ENCODE peak calls at places on chromosome 20, in eight cellular contexts. M is stimulated activated CD4-positive, alpha-beta T cell treated with anti-CD3 and anti-CD28 coated beads, TNF-alpha, amount 100 ng/mL, for 1 hour; S is activated CD8-positive, alpha-beta memory T cell treated with anti-CD3 and anti-CD28 coated beads, Interleukin-2, amount 50 U/mL, for 4 hours; I is activated B cell treated with CpG ODN at 0.5 μM for 24 hours; B is psoas muscle; O is epithelial cell of esophagus; T is substantia nigra; G is fibroblast of the conjunctiva. U is an unnamed sample.

GRCh38 chr20:25586877-25587276 is 1.5 kb upstream of the NINL start:
- DNase-seq in M (no peak), B (no peak), I (no peak), S (no peak), T (no peak), G (no peak), O (peak; percentile 9), U (no peak)

GRCh38 chr20:8515810-8516435 is 383.9 kb downstream of the PLCB1 start:
- DNase-seq in G (no peak), M (no peak), O (no peak), B (no peak), I (no peak), S (no peak), T (no peak), U (no peak)

GRCh38 chr20:33635341-33635740 is 26.8 kb upstream of the C20orf144 start:
- DNase-seq in S (no peak), M (no peak), G (no peak), T (no peak), O (no peak), B (no peak), I (no peak), U (no peak)

GRCh38 chr20:37598101-37598530 is 70.4 kb upstream of the BLCAP start:
- DNase-seq in I (no peak), O (no peak), S (no peak), G (no peak), M (no peak), B (no peak), T (no peak), U (no peak)

GRCh38 chr20:59931511-59932312 is 1.7 kb downstream of the SYCP2 start:
- DNase-seq in I (no peak), O (no peak), G (no peak), T (no peak), B (no peak), M (no peak), S (no peak), U (no peak)

GRCh38 chr20:33840759-33841438 is 29.8 kb downstream of the CHMP4B start:
- DNase-seq in T (no peak), O (no peak), B (no peak), I (no peak), M (no peak), G (no peak), S (no peak), U (no peak)

GRCh38 chr20:18404172-18404571 is 62.7 kb downstream of the DZANK1 start:
- DNase-seq in G (no peak), O (peak; percentile 24), S (no peak), T (no peak), M (no peak), I (no peak), B (no peak), U (no peak)

GRCh38 chr20:38426006-38426405 is 9.1 kb downstream of the SNHG17 start:
- DNase-seq in B (no peak), G (peak; percentile 57), M (no peak), T (no peak), O (peak; percentile 80), I (no peak), S (no peak), U (no peak)

GRCh38 chr20:11373391-11373790 is 544.3 kb upstream of the BTBD3 start:
- DNase-seq in T (peak; percentile 33), B (peak; percentile 68), O (no peak), S (no peak), G (no peak), M (no peak), I (no peak), U (no peak)

GRCh38 chr20:47397652-47398301 is 41.3 kb upstream of the ZMYND8 start:
- DNase-seq in T (no peak), S (no peak), O (no peak), G (no peak), B (no peak), I (no peak), M (no peak), U (no peak)

GRCh38 chr20:18359854-18360253 is 71.5 kb downstream of the ZNF133 start:
- DNase-seq in S (no peak), B (no peak), O (no peak), G (no peak), T (no peak), M (no peak), I (no peak), U (no peak)

GRCh38 chr20:32893878-32894483 is 35.3 kb downstream of the EFCAB8 start:
- DNase-seq in O (peak; percentile 17), I (no peak), G (no peak), B (no peak), T (no peak), M (no peak), S (no peak), U (no peak)

GRCh38 chr20:48017504-48017903 is 232.2 kb upstream of the SULF2 start:
- DNase-seq in G (no peak), I (no peak), S (no peak), O (no peak), B (no peak), M (no peak), T (no peak), U (no peak)

GRCh38 chr20:62805365-62805710 is 703 bp downstream of the OGFR start:
- DNase-seq in O (no peak), T (no peak), M (no peak), G (no peak), I (no peak), B (no peak), S (no peak), U (no peak)

GRCh38 chr20:31835977-31836852 is 9.2 kb downstream of the FOXS1 start:
- DNase-seq in O (peak; percentile 71), I (peak; percentile 29), M (no peak), G (peak; percentile 67), B (peak; percentile 94), T (peak; percentile 31), S (no peak), U (peak; percentile 73)

GRCh38 chr20:23286346-23286745 is 64.2 kb upstream of the NXT1 start:
- DNase-seq in B (no peak), M (no peak), S (no peak), T (no peak), O (no peak), I (no peak), G (no peak), U (no peak)

GRCh38 chr20:32509639-32510066 is 75.5 kb downstream of the NOL4L start:
- DNase-seq in B (no peak), I (no peak), G (no peak), T (no peak), S (no peak), O (no peak), M (peak; percentile 44), U (no peak)

GRCh38 chr20:63854069-63854765 is 7.1 kb upstream of the ABHD16B start:
- DNase-seq in G (no peak), M (no peak), B (no peak), I (no peak), T (no peak), O (no peak), S (no peak), U (no peak)

GRCh38 chr20:63011798-63012197 is 5.0 kb upstream of the BHLHE23 start:
- DNase-seq in G (no peak), O (no peak), S (no peak), B (no peak), M (no peak), I (no peak), T (no peak), U (no peak)

GRCh38 chr20:23049201-23049932 is at the start of gene THBD:
- DNase-seq in B (peak; percentile 93), S (no peak), M (no peak), T (no peak), O (peak; percentile 91), I (no peak), G (no peak), U (peak; percentile 88)

GRCh38 chr20:41717464-41717863 is 99.3 kb upstream of the CHD6 start:
- DNase-seq in I (no peak), G (peak; percentile 2), B (no peak), O (no peak), T (no peak), M (no peak), S (no peak), U (no peak)

GRCh38 chr20:50646483-50646996 is 44.8 kb downstream of the RIPOR3 start:
- DNase-seq in O (peak; percentile 71), I (no peak), M (no peak), G (peak; percentile 66), T (no peak), B (no peak), S (no peak), U (no peak)

GRCh38 chr20:40471261-40471629 is 217.8 kb downstream of the MAFB start:
- DNase-seq in I (no peak), T (no peak), B (no peak), S (no peak), M (no peak), G (no peak), O (peak; percentile 58), U (no peak)

GRCh38 chr20:34524426-34524825 is 8.2 kb downstream of the DYNLRB1 start:
- DNase-seq in I (no peak), T (no peak), M (no peak), S (no peak), O (no peak), B (no peak), G (no peak), U (no peak)

GRCh38 chr20:17990278-17990972 is 21.6 kb downstream of the MGME1 start:
- DNase-seq in G (no peak), I (no peak), T (no peak), O (no peak), B (no peak), S (no peak), M (no peak), U (no peak)

GRCh38 chr20:64216036-64216435 is 39.5 kb upstream of the PCMTD2 start:
- DNase-seq in O (no peak), G (no peak), S (no peak), B (no peak), I (no peak), T (no peak), M (no peak), U (no peak)

GRCh38 chr20:58374906-58375760 is 13.9 kb upstream of the VAPB start:
- DNase-seq in O (no peak), G (peak; percentile 14), T (no peak), B (no peak), S (no peak), I (no peak), M (no peak), U (no peak)

GRCh38 chr20:33316343-33316742 is 33.3 kb downstream of the BPIFB1 start:
- DNase-seq in B (no peak), T (no peak), S (no peak), I (no peak), M (no peak), G (no peak), O (no peak), U (no peak)

GRCh38 chr20:11261533-11262000 is 587.8 kb upstream of the JAG1 start:
- DNase-seq in O (peak; percentile 72), G (no peak), B (no peak), I (no peak), T (no peak), M (no peak), S (no peak), U (no peak)

GRCh38 chr20:61754976-61755778 is 310.5 kb downstream of the TAF4 start:
- DNase-seq in O (no peak), M (no peak), I (no peak), S (no peak), G (no peak), T (no peak), B (peak; percentile 15), U (peak; percentile 7)

GRCh38 chr20:4546786-4547185 is 174.9 kb upstream of the PRND start:
- DNase-seq in G (no peak), B (no peak), M (no peak), O (peak; percentile 55), I (no peak), T (no peak), S (no peak), U (no peak)

GRCh38 chr20:62839261-62839660 is 22.4 kb downstream of the TCFL5 start:
- DNase-seq in S (no peak), G (no peak), B (no peak), T (no peak), I (no peak), O (no peak), M (no peak), U (no peak)

GRCh38 chr20:63702036-63702665 is 5.6 kb downstream of the ARFRP1 start:
- DNase-seq in B (peak; percentile 48), G (no peak), I (no peak), M (no peak), T (no peak), S (no peak), O (no peak), U (no peak)

GRCh38 chr20:15610700-15611277 is 962.5 kb downstream of the KIF16B start:
- DNase-seq in B (no peak), G (no peak), O (no peak), M (no peak), S (no peak), I (no peak), T (no peak), U (no peak)

U was measured in lower lobe of right lung.